ENCODE peak calls at places on chromosomes 16 and 17, in four cellular contexts. T, N, G and L are unnamed samples.

GRCh38 chr16:89099905-89100304 is 6.3 kb downstream of the ACSF3 start:
- DNase-seq in N (no peak), G (no peak), T (no peak), L (no peak)

GRCh38 chr16:22933173-22933572 is 119.2 kb downstream of the HS3ST2 start:
- DNase-seq in N (peak; percentile 57), G (no peak), T (no peak), L (no peak)

GRCh38 chr17:28174352-28175046 is 132.0 kb downstream of the NLK start:
- DNase-seq in N (peak; percentile 29), T (no peak), G (no peak), L (peak; percentile 24)

GRCh38 chr17:14092808-14093207 is 23.5 kb downstream of the COX10 start:
- DNase-seq in G (no peak), T (no peak), N (no peak), L (no peak)

GRCh38 chr16:46897471-46897870 is 13.3 kb downstream of the GPT2 start:
- DNase-seq in N (no peak), T (no peak), G (no peak), L (no peak)

GRCh38 chr16:83979456-83979855 is 11.4 kb downstream of the NECAB2 start:
- DNase-seq in G (no peak), N (no peak), T (no peak), L (no peak)

GRCh38 chr16:914453-914852 is 56.3 kb downstream of the LMF1 start:
- DNase-seq in N (peak; percentile 18), G (no peak), T (no peak), L (peak; percentile 8)

GRCh38 chr16:67708368-67708771 is 10.7 kb downstream of the GFOD2 start:
- DNase-seq in G (no peak), T (no peak), N (no peak), L (no peak)

GRCh38 chr17:17913695-17914332 is 58.4 kb downstream of the TOM1L2 start:
- DNase-seq in N (peak; percentile 83), T (peak; percentile 74), G (peak; percentile 97), L (no peak)

GRCh38 chr16:58024673-58025350 is 742 bp upstream of the MMP15 start:
- DNase-seq in T (peak; percentile 49), G (no peak), N (no peak), L (no peak)

GRCh38 chr17:1645207-1646171 is at the start of gene SCARF1:
- DNase-seq in T (no peak), G (no peak), N (peak; percentile 88), L (no peak)

GRCh38 chr16:22151599-22151998 is 10.7 kb upstream of the SDR42E2 start:
- DNase-seq in G (no peak), N (no peak), T (no peak), L (no peak)

GRCh38 chr17:79159926-79160325 is 85.3 kb downstream of the ENGASE start:
- DNase-seq in N (no peak), G (no peak), T (no peak), L (no peak)

GRCh38 chr16:1884155-1884760 is 12.3 kb upstream of the MEIOB start:
- DNase-seq in T (peak; percentile 57), G (peak; percentile 72), N (peak; percentile 18), L (no peak)

GRCh38 chr16:58329147-58329546 is 34.3 kb upstream of the PRSS54 start:
- DNase-seq in N (no peak), G (no peak), T (no peak), L (no peak)

GRCh38 chr17:62781356-62781755 is 26.8 kb downstream of the MARCHF10 start:
- DNase-seq in N (no peak), T (no peak), G (no peak), L (no peak)

GRCh38 chr16:65837431-65837986 is 529.0 kb upstream of the CDH5 start:
- DNase-seq in T (no peak), G (no peak), N (no peak), L (no peak)

GRCh38 chr17:73663614-73664013 is 19.4 kb upstream of the SDK2 start:
- DNase-seq in N (no peak), G (no peak), T (no peak), L (no peak)

GRCh38 chr17:73669771-73670170 is 25.5 kb upstream of the SDK2 start:
- DNase-seq in T (no peak), G (no peak), N (no peak), L (no peak)

DNA sequence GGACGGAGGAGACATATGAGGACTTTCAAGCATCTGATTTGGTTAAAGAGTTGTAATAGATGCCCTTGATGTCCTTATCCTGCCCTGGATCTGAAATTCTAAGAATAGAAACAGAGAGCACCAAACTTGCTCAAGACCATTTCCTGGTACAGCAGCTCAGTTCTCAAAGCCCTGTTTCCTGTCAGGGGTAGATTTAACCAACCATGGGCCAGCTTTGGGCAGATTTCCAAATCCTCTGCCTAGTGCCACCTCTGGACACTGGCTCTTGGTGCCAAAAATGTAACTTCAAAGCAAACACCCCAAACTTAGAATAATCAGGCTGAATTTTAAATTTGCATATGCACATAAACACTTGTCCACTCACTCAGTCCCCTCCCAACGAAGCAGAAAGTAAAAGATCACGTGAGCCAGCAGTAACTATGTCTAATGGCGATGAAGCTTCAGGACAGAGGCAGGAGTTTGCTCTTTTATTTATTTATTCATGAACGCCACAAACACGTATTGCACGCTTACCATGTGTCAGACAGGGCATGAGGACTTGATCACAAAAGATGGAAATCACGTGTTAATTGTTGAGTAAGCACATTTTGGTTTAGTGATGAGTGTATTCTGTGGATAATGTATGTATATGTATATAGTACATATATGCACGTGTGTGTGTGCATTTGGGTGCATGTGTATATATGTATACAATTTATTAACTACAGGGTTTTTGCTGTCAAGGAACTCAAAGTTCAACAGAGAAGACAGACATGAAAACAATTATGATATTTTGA is 23.1 kb upstream of the SDK2 start:
- DNase-seq in N (no peak), T (peak; percentile 42), G (no peak), L (no peak)
- TF ChIP-seq MAX in N (no peak), T (no peak), G (no peak), L (no peak)

DNA sequence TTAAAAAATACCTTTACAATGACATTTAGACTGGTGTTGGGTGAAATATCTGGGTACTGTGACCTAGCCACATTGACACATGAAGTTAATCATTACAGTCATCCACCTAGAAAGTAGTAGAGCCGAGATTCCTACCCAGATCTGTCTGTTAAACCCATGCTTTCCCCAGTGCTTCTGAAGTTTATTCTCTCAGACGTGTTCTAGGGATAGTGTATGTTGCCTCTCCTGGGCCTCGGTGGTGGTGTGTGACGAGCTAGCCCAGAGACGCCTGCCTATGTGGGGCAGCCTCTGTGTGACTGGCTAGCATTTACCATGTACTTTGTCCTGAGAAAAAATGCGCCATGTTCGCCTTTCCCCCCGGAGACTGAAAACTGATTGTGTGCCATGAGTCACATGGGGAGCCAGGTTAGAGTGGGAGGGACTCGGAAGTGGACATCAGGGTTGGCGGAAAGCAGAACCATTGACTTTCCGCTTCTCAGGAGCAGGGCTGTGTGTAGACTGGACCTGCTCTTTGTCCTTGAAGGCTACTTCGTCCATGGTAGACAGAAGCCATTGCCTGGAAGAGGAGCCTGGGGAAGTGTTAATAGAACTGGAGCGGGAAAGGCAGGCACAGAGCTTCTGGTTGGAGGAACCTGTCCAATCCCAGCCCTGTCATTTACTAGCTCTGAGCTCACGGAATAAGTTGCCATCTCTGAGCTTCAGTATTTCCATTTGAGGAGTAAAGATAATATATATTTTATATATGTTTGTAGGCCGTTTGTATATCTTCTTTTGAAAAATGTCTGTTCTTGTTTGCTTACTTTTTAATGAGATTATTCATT is 235.5 kb downstream of the SNX29 start:
- DNase-seq in G (no peak), N (no peak), T (no peak), L (no peak)
- TF ChIP-seq MAX in G (no peak), N (no peak), T (no peak), L (no peak)

GRCh38 chr17:76816590-76817135 is 51.5 kb upstream of the MGAT5B start:
- DNase-seq in N (peak; percentile 41), T (peak; percentile 85), G (peak; percentile 85), L (no peak)
- TF ChIP-seq MAX in N (no peak), T (no peak), G (no peak), L (no peak)

GRCh38 chr17:4550534-4551039 is 4.6 kb downstream of the MYBBP1A start:
- DNase-seq in T (no peak), G (no peak), N (no peak), L (no peak)

GRCh38 chr17:4549781-4550533 is 5.2 kb downstream of the MYBBP1A start:
- DNase-seq in G (no peak), T (no peak), N (no peak), L (no peak)

GRCh38 chr17:4548721-4549531 is 6.3 kb downstream of the MYBBP1A start:
- DNase-seq in G (no peak), N (no peak), T (no peak), L (no peak)

GRCh38 chr17:4551796-4552525 is 3.2 kb downstream of the MYBBP1A start:
- DNase-seq in G (no peak), N (no peak), T (no peak), L (no peak)

GRCh38 chr17:4551141-4551540 is 4.0 kb downstream of the MYBBP1A start:
- DNase-seq in T (peak; percentile 43), G (no peak), N (no peak), L (no peak)
- TF ChIP-seq MAX in T (no peak), G (no peak), N (no peak), L (no peak)

GRCh38 chr17:44987194-44987882 is 19.2 kb upstream of the C1QL1 start:
- DNase-seq in N (no peak), T (no peak), G (no peak), L (no peak)

GRCh38 chr17:44988256-44988942 is 20.3 kb upstream of the C1QL1 start:
- DNase-seq in G (no peak), T (no peak), N (no peak), L (no peak)

GRCh38 chr17:44989552-44990138 is 21.5 kb upstream of the C1QL1 start:
- DNase-seq in N (no peak), G (no peak), T (no peak), L (peak; percentile 27)

GRCh38 chr17:44990994-44991393 is 22.9 kb upstream of the C1QL1 start:
- DNase-seq in N (no peak), T (no peak), G (no peak), L (no peak)

GRCh38 chr17:44987883-44988195 is 19.7 kb upstream of the C1QL1 start:
- DNase-seq in G (no peak), N (no peak), T (no peak), L (no peak)
- TF ChIP-seq MAX in G (no peak), N (no peak), T (no peak), L (no peak)

GRCh38 chr16:78256686-78257375 is 157.4 kb downstream of the WWOX start:
- DNase-seq in G (no peak), N (no peak), T (no peak), L (no peak)

GRCh38 chr16:78252757-78253156 is 153.3 kb downstream of the WWOX start:
- DNase-seq in G (no peak), N (no peak), T (no peak), L (no peak)

GRCh38 chr16:78258651-78259050 is 159.2 kb downstream of the WWOX start:
- DNase-seq in N (no peak), G (no peak), T (no peak), L (no peak)

GRCh38 chr16:78259883-78260282 is 160.4 kb downstream of the WWOX start:
- DNase-seq in N (no peak), G (no peak), T (no peak), L (no peak)

GRCh38 chr16:78257376-78257728 is 157.9 kb downstream of the WWOX start:
- DNase-seq in T (no peak), N (no peak), G (no peak), L (no peak)
- TF ChIP-seq MAX in T (no peak), N (no peak), G (no peak), L (no peak)

GRCh38 chr17:8220783-8221662 is 10.6 kb upstream of the AURKB start:
- DNase-seq in N (peak; percentile 96), T (peak; percentile 73), G (peak; percentile 91), L (peak; percentile 90)
- TF ChIP-seq MAX in N (peak; percentile 41), T (peak; percentile 32), G (peak; percentile 55), L (no peak)